ENCODE peak calls at places on chromosome X, in ten cellular contexts. O is A172, N is DMS 273 treated with DMSO at 0.1 percent for 48 hours, H is AG09319, K is fibroblast of lung, X is PC-3, I is HCT116, E is frontal cortex, F is EL, U is cerebellar nuclear complex. Q is an unnamed sample.

GRCh38 chrX:47573334-47574095 is 8.7 kb upstream of the TIMP1 start:
- DNase-seq in H (no peak), I (no peak), F (peak), X (peak), U (no peak), E (no peak), O (peak), N (no peak), K (peak), Q (peak)

GRCh38 chrX:16807976-16808542 is 21.8 kb downstream of the TXLNG start:
- DNase-seq in X (peak), I (no peak), O (no peak), U (no peak), H (no peak), E (peak), F (peak), N (no peak), K (peak), Q (no peak)

GRCh38 chrX:153400146-153401132 is 711 bp downstream of the PNMA6E start:
- DNase-seq in K (no peak), O (peak), E (no peak), I (peak), N (no peak), F (peak), X (peak), U (no peak), H (no peak), Q (no peak)

GRCh38 chrX:54087661-54088060 is 43.4 kb upstream of the PHF8 start:
- DNase-seq in K (no peak), X (no peak), H (no peak), U (no peak), E (no peak), F (no peak), O (no peak), N (no peak), I (no peak), Q (no peak)

GRCh38 chrX:74277320-74277719 is 26.7 kb upstream of the ZCCHC13 start:
- DNase-seq in K (no peak), F (no peak), I (no peak), X (no peak), O (no peak), N (no peak), H (no peak), U (no peak), E (no peak), Q (no peak)

GRCh38 chrX:32408389-32408788 is 803.0 kb downstream of the DMD start:
- DNase-seq in H (no peak), F (no peak), E (no peak), X (peak), K (no peak), O (peak), U (no peak), I (no peak), N (no peak), Q (no peak)

GRCh38 chrX:71870337-71871098 is 40.1 kb upstream of the NHSL2 start:
- DNase-seq in H (no peak), K (peak), X (peak), F (peak), U (peak), E (no peak), N (peak), O (peak), I (peak), Q (no peak)

GRCh38 chrX:119573840-119574393 is 446 bp upstream of the UBE2A start:
- DNase-seq in E (peak), I (peak), F (peak), H (no peak), U (no peak), O (peak), X (peak), N (peak), K (peak), Q (no peak)

GRCh38 chrX:87517571-87518141 is at the start of gene KLHL4:
- DNase-seq in X (peak), E (no peak), N (no peak), I (no peak), O (peak), F (no peak), U (no peak), K (peak), H (no peak), Q (no peak)

GRCh38 chrX:44871114-44871645 is 1.8 kb upstream of the KDM6A start:
- DNase-seq in N (no peak), I (no peak), K (peak), O (no peak), H (no peak), U (peak), X (peak), E (no peak), F (no peak), Q (no peak)

GRCh38 chrX:17590892-17591740 is 146.2 kb upstream of the SCML1 start:
- DNase-seq in U (no peak), O (peak), K (peak), N (peak), H (peak), X (peak), E (peak), F (peak), I (peak), Q (no peak)

GRCh38 chrX:143669395-143669794 is 33.5 kb upstream of the SLITRK4 start:
- DNase-seq in U (no peak), I (no peak), N (no peak), F (no peak), O (peak), K (no peak), H (no peak), X (peak), E (no peak), Q (no peak)

GRCh38 chrX:45320191-45320590 is 119.5 kb upstream of the DIPK2B start:
- DNase-seq in K (no peak), F (no peak), H (no peak), N (no peak), X (no peak), E (no peak), I (no peak), U (no peak), O (no peak), Q (no peak)

GRCh38 chrX:18883961-18884765 is 99.8 kb downstream of the PHKA2 start:
- DNase-seq in N (no peak), K (no peak), I (no peak), E (no peak), U (no peak), X (no peak), H (no peak), O (no peak), F (no peak), Q (no peak)

GRCh38 chrX:49177338-49177833 is 5.7 kb downstream of the PLP2 start:
- DNase-seq in H (no peak), O (no peak), F (no peak), U (no peak), I (no peak), E (no peak), K (no peak), N (peak), X (no peak), Q (no peak)

GRCh38 chrX:131942045-131942444 is 81.1 kb upstream of the STK26 start:
- DNase-seq in K (no peak), H (no peak), U (no peak), N (no peak), X (no peak), O (no peak), E (no peak), F (no peak), I (no peak), Q (no peak)

GRCh38 chrX:30620980-30621716 is 32.1 kb upstream of the GK start:
- DNase-seq in K (peak), O (peak), X (peak), F (peak), I (no peak), H (peak), N (no peak), E (peak), U (no peak), Q (peak)

GRCh38 chrX:10041383-10041782 is 74.2 kb downstream of the CLDN34 start:
- DNase-seq in H (no peak), E (no peak), X (no peak), K (peak), I (no peak), U (no peak), F (no peak), O (peak), N (no peak), Q (no peak)

GRCh38 chrX:140713174-140713539 is 3.6 kb downstream of the LINC00632 start:
- DNase-seq in O (no peak), X (no peak), E (no peak), N (no peak), H (no peak), U (no peak), I (no peak), K (no peak), F (peak), Q (no peak)

GRCh38 chrX:111857534-111857933 is 18.4 kb upstream of the TRPC5OS start:
- DNase-seq in K (no peak), N (no peak), E (no peak), U (no peak), I (no peak), F (no peak), H (no peak), X (no peak), O (no peak), Q (no peak)

GRCh38 chrX:109847257-109848187 is 114.5 kb upstream of the ACSL4 start:
- DNase-seq in I (no peak), E (no peak), U (no peak), O (peak), N (no peak), F (peak), K (peak), X (peak), H (peak), Q (peak)

GRCh38 chrX:51837926-51838325 is 55.5 kb upstream of the MAGED1 start:
- DNase-seq in X (no peak), E (no peak), O (no peak), F (peak), U (no peak), K (peak), H (peak), I (no peak), N (no peak), Q (peak)

GRCh38 chrX:66756717-66757116 is 117.8 kb upstream of the EDA2R start:
- DNase-seq in K (no peak), E (no peak), F (no peak), U (no peak), H (no peak), I (no peak), N (no peak), X (no peak), O (no peak), Q (no peak)

GRCh38 chrX:129495941-129496340 is 27.3 kb downstream of the SMARCA1 start:
- DNase-seq in U (no peak), O (peak), F (peak), E (no peak), H (no peak), N (no peak), I (no peak), K (peak), X (peak), Q (no peak)

GRCh38 chrX:72048515-72049455 is 82.9 kb downstream of the RTL5 start:
- DNase-seq in I (no peak), F (no peak), K (no peak), N (peak), O (no peak), E (no peak), X (peak), H (no peak), U (no peak), Q (no peak)

GRCh38 chrX:130028196-130028595 is 45.8 kb downstream of the BCORL1 start:
- DNase-seq in K (peak), U (no peak), I (peak), O (peak), N (no peak), X (peak), H (peak), E (no peak), F (peak), Q (peak)

GRCh38 chrX:30612250-30612655 is 34.7 kb upstream of the TASL start:
- DNase-seq in K (no peak), I (no peak), X (peak), H (no peak), O (no peak), E (no peak), U (no peak), F (no peak), N (no peak), Q (no peak)

GRCh38 chrX:78997870-78998558 is 52.8 kb downstream of the P2RY10 start:
- DNase-seq in O (no peak), K (no peak), X (no peak), N (no peak), H (no peak), U (no peak), I (no peak), E (no peak), F (no peak), Q (no peak)

GRCh38 chrX:106404512-106404911 is 207.3 kb upstream of the RADX start:
- DNase-seq in F (no peak), U (no peak), O (no peak), N (no peak), I (peak), X (peak), H (no peak), E (peak), K (no peak), Q (no peak)

GRCh38 chrX:119228506-119229290 is 7.4 kb upstream of the PGRMC1 start:
- DNase-seq in U (no peak), N (no peak), O (peak), X (peak), K (peak), H (peak), I (no peak), E (no peak), F (peak), Q (peak)

Q was measured in BJ.